ENCODE peak calls at places on chromosomes 11 and 22, in four cellular contexts. G is upper lobe of right lung, P is hippocampal formation, F is HT-29. K is an unnamed sample.
A peak's percentile ranks its signal among the peaks of the same experiment; 100 is the strongest.

GRCh38 chr11:8807544-8808225 is 103.3 kb upstream of the AKIP1 start:
- DNase-seq in G (no peak), F (peak; percentile 71), P (no peak), K (no peak)

GRCh38 chr11:100528872-100529416 is 158.1 kb upstream of the ARHGAP42 start:
- DNase-seq in F (no peak), P (no peak), G (peak; percentile 40), K (no peak)

GRCh38 chr11:88292156-88292844 is 45.2 kb downstream of the CTSC start:
- DNase-seq in P (no peak), F (peak; percentile 72), G (no peak), K (no peak)

GRCh38 chr22:43500792-43501785 is 89.3 kb downstream of the MPPED1 start:
- DNase-seq in F (no peak), P (no peak), G (no peak), K (no peak)

GRCh38 chr11:32325187-32325586 is 110.2 kb downstream of the WT1 start:
- DNase-seq in G (no peak), F (no peak), P (no peak), K (no peak)

GRCh38 chr11:30889116-30889765 is 303.1 kb upstream of the MPPED2 start:
- DNase-seq in F (no peak), P (no peak), G (no peak), K (no peak)

GRCh38 chr11:86672007-86672621 is at the start of gene ME3:
- DNase-seq in F (peak; percentile 80), P (peak; percentile 58), G (peak; percentile 90), K (no peak)

GRCh38 chr11:11789735-11790369 is 51.9 kb upstream of the USP47 start:
- DNase-seq in P (no peak), F (peak; percentile 59), G (no peak), K (no peak)

GRCh38 chr11:83037877-83038276 is 33.8 kb downstream of the RAB30 start:
- DNase-seq in P (no peak), G (no peak), F (no peak), K (no peak)

GRCh38 chr11:130781906-130782305 is 134.4 kb downstream of the SNX19 start:
- DNase-seq in P (no peak), G (no peak), F (no peak), K (no peak)

GRCh38 chr22:50016988-50017700 is 4.6 kb upstream of the IL17REL start:
- DNase-seq in F (peak; percentile 52), P (no peak), G (no peak), K (peak; percentile 88)

GRCh38 chr11:9625728-9626127 is 38.1 kb upstream of the SWAP70 start:
- DNase-seq in P (no peak), F (no peak), G (no peak), K (no peak)

GRCh38 chr11:114059984-114060401 is 482 bp downstream of the ZBTB16 start:
- DNase-seq in F (no peak), P (no peak), G (no peak), K (peak; percentile 42)

GRCh38 chr22:20001082-20001638 is 15.5 kb downstream of the ARVCF start:
- DNase-seq in F (no peak), P (no peak), G (no peak), K (no peak)